ENCODE peak calls at places on chromosomes 5 and 9, in four cellular contexts. G is K562, U is HepG2, K is GM12878. R is an unnamed sample.

GRCh38 chr5:11777096-11777495 is 127.2 kb downstream of the CTNND2 start:
- DNase-seq in U (no peak), K (no peak), G (no peak), R (no peak)

GRCh38 chr9:33025572-33026347 is 687 bp downstream of the DNAJA1 start:
- DNase-seq in U (peak), K (no peak), G (peak), R (peak)

GRCh38 chr9:70616401-70617010 is 202.0 kb upstream of the KLF9 start:
- DNase-seq in K (no peak), U (no peak), G (no peak), R (no peak)

GRCh38 chr5:165101709-165102108 is 1596.3 kb downstream of the MAT2B start:
- DNase-seq in G (no peak), U (no peak), K (no peak), R (no peak)

GRCh38 chr9:24899463-24899862 is 353.8 kb upstream of the IZUMO3 start:
- DNase-seq in K (no peak), U (no peak), G (no peak), R (no peak)

GRCh38 chr5:30197662-30198061 is 995.8 kb upstream of the CDH6 start:
- DNase-seq in G (no peak), U (no peak), K (no peak), R (no peak)

GRCh38 chr5:114648940-114649339 is 287.1 kb downstream of the KCNN2 start:
- DNase-seq in G (no peak), K (no peak), U (no peak), R (no peak)

GRCh38 chr9:119961774-119962408 is 592.7 kb upstream of the BRINP1 start:
- DNase-seq in K (no peak), U (peak), G (peak), R (peak)

GRCh38 chr5:173893192-173893561 is 5.0 kb downstream of the CPEB4 start:
- DNase-seq in U (no peak), K (no peak), G (no peak), R (no peak)

GRCh38 chr9:6640268-6641072 is 5.1 kb downstream of the GLDC start:
- DNase-seq in U (peak), K (no peak), G (no peak), R (no peak)

GRCh38 chr5:122169350-122170103 is 40.2 kb downstream of the ZNF474 start:
- DNase-seq in U (no peak), K (no peak), G (no peak), R (no peak)

GRCh38 chr5:113199122-113199905 is 222.7 kb downstream of the DCP2 start:
- DNase-seq in U (no peak), G (no peak), K (no peak), R (no peak)

GRCh38 chr9:33106827-33107621 is 30.6 kb upstream of the SMU1 start:
- DNase-seq in U (no peak), G (no peak), K (no peak), R (no peak)

GRCh38 chr5:10364186-10364689 is 10.7 kb downstream of the MARCHF6 start:
- DNase-seq in G (no peak), K (no peak), U (peak), R (no peak)

GRCh38 chr9:28179893-28180292 is 606.6 kb upstream of the C9orf72 start:
- DNase-seq in U (no peak), G (no peak), K (no peak), R (no peak)

GRCh38 chr5:146539973-146540372 is 24.0 kb upstream of the GPR151 start:
- DNase-seq in G (no peak), K (no peak), U (no peak), R (no peak)

GRCh38 chr5:6568909-6569308 is 63.9 kb downstream of the NSUN2 start:
- DNase-seq in G (no peak), K (no peak), U (no peak), R (no peak)

GRCh38 chr9:132694144-132694543 is 23.9 kb downstream of the GTF3C4 start:
- DNase-seq in K (no peak), G (peak), U (no peak), R (no peak)

GRCh38 chr5:88833371-88834107 is 49.4 kb downstream of the MEF2C start:
- DNase-seq in K (no peak), U (no peak), G (no peak), R (no peak)

GRCh38 chr9:106203832-106204516 is 509.6 kb downstream of the TMEM38B start:
- DNase-seq in U (no peak), G (no peak), K (no peak), R (no peak)

GRCh38 chr5:66307647-66308257 is 163.7 kb downstream of the SREK1 start:
- DNase-seq in G (peak), U (peak), K (no peak), R (peak)

GRCh38 chr5:124932791-124933600 is 186.6 kb upstream of the ZNF608 start:
- DNase-seq in K (no peak), G (no peak), U (no peak), R (no peak)

GRCh38 chr5:174563899-174564298 is 160.5 kb upstream of the MSX2 start:
- DNase-seq in U (no peak), K (no peak), G (no peak), R (peak)

GRCh38 chr5:172887735-172888134 is 53.7 kb downstream of the ERGIC1 start:
- DNase-seq in K (no peak), G (no peak), U (no peak), R (no peak)

GRCh38 chr9:8309258-8309657 is 509.7 kb upstream of the DMAC1 start:
- DNase-seq in U (no peak), G (no peak), K (no peak), R (no peak)

GRCh38 chr9:121454972-121455371 is 44.7 kb downstream of the GGTA1 start:
- DNase-seq in U (no peak), K (no peak), G (no peak), R (no peak)

GRCh38 chr5:14383923-14384322 is 197.7 kb upstream of the OTULINL start:
- DNase-seq in K (no peak), G (no peak), U (no peak), R (no peak)

GRCh38 chr9:20351715-20352114 is 270.6 kb downstream of the MLLT3 start:
- DNase-seq in U (no peak), G (no peak), K (no peak), R (no peak)

GRCh38 chr9:129981180-129981907 is 61.6 kb downstream of the FNBP1 start:
- DNase-seq in G (no peak), U (peak), K (no peak), R (no peak)

GRCh38 chr5:35651002-35651756 is 33.5 kb downstream of the SPEF2 start:
- DNase-seq in G (no peak), U (peak), K (no peak), R (peak)

GRCh38 chr5:170493028-170493820 is 10.6 kb upstream of the KCNIP1 start:
- DNase-seq in G (no peak), U (no peak), K (no peak), R (no peak)

GRCh38 chr5:41256400-41256799 is 43.1 kb upstream of the C6 start:
- DNase-seq in U (no peak), G (no peak), K (no peak), R (no peak)

GRCh38 chr5:7756453-7756852 is 94.5 kb downstream of the CFAP90 start:
- DNase-seq in U (no peak), G (no peak), K (no peak), R (no peak)

GRCh38 chr5:129379406-129379805 is 80.7 kb upstream of the ADAMTS19 start:
- DNase-seq in U (no peak), G (no peak), K (no peak), R (no peak)
- TF ChIP-seq TARDBP in U (no peak), G (no peak), K (no peak), R (no peak)

GRCh38 chr9:133882849-133883248 is 109.3 kb downstream of the VAV2 start:
- DNase-seq in G (no peak), U (no peak), K (no peak), R (no peak)

GRCh38 chr9:133883356-133883755 is 108.8 kb downstream of the VAV2 start:
- DNase-seq in U (no peak), K (no peak), G (no peak), R (no peak)

GRCh38 chr9:133886563-133887501 is 105.3 kb downstream of the VAV2 start:
- DNase-seq in U (no peak), G (no peak), K (no peak), R (no peak)

GRCh38 chr9:133887540-133888047 is 104.5 kb downstream of the VAV2 start:
- DNase-seq in G (no peak), K (no peak), U (no peak), R (no peak)

DNA sequence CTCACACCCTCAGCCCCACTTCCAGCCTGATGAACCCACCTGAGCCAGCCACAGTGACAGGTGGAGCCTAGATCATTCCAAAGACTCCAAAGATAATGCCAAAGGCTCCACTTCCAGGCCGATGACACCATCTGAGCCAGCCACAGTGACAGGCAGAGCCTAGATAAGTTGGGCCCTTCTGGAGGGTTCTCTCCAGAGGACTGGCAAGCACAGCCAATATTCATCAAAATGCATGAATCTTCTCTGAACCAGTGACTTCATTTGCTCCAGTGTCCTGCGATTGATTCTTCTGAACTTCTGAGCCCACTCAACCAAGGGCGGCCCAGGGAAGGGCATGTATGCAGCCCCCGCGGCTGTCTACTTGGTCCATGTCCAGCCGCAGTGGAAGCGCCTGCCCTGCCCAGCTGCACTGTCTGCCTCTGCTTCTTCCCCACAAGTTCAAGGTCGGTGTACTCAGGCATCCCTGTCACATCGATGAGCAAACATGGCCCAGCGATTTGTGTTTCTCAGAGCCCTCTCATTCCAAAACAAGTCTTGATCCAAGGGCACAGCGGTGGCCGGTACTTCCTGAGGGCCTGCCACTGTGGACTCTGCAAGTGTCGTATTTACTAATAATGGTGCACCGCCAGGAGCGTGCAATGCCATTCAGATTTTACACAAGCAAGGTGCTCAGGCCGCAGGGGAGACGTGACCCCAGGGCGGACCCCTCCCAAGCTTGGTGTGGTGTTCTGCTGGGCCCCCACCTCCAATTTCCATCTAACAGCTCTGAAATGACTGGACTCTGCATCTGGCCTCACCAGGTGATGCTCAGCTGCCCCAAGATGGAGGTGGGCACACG is 107.0 kb downstream of the VAV2 start:
- DNase-seq in K (no peak), U (peak), G (no peak), R (no peak)
- TF ChIP-seq FOXK2 in K (no peak), U (no peak), G (no peak), R (no peak)

GRCh38 chr5:54841481-54841880 is 143.9 kb downstream of the ESM1 start:
- DNase-seq in U (no peak), K (no peak), G (no peak), R (no peak)

GRCh38 chr5:54845567-54845941 is 139.8 kb downstream of the ESM1 start:
- DNase-seq in U (no peak), K (no peak), G (peak), R (no peak)

GRCh38 chr5:54844905-54845566 is 140.4 kb downstream of the ESM1 start:
- DNase-seq in G (peak), K (peak), U (peak), R (no peak)
- TF ChIP-seq TARDBP in G (no peak), K (no peak), U (no peak), R (no peak)

DNA sequence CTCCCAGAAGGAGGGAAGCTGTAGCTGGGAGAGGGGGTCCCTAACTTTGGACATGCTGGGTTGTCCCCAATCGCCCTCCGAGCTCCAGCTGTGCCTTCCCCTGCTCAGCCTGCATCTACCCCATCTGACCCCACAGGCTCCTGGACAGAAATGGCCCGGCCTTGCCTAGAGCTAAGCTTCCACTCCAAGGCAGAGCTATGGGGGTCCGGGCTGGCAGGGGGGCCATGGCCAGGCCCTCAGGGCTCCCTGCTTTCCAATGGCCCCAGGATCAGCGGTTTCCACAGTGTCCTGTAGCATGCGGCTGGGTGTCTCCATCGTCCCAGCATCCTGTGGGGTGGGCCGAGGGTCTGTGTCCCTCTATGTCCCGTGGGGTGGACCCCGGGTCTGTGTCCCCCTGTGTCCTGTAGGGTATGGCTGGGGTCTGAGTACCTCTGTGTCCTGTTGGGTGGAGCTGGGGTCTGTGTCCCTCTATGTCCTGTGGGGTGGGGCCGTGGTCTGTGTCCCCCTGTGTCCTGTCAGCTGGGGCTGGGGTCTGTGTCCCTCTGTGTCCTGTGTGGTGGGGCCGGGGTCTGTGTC is 130.6 kb downstream of the RXRA start:
- DNase-seq in K (no peak), G (no peak), U (no peak), R (no peak)
- TF ChIP-seq FOXK2 in K (no peak), G (no peak), U (no peak), R (no peak)

GRCh38 chr5:591746-592145 is 20.4 kb upstream of the CEP72 start:
- DNase-seq in U (no peak), G (no peak), K (no peak), R (no peak)
- TF ChIP-seq TARDBP in U (no peak), G (no peak), K (no peak), R (no peak)

GRCh38 chr9:107989544-107989943 is 500.0 kb upstream of the KLF4 start:
- DNase-seq in G (no peak), U (no peak), K (no peak), R (no peak)
- TF ChIP-seq FOXK2 in G (no peak), U (no peak), K (no peak), R (no peak)

GRCh38 chr9:136975624-136976023 is 1.7 kb upstream of the PTGDS start:
- DNase-seq in U (peak), G (peak), K (no peak), R (peak)
- TF ChIP-seq TARDBP in U (no peak), G (no peak), K (no peak), R (no peak)

DNA sequence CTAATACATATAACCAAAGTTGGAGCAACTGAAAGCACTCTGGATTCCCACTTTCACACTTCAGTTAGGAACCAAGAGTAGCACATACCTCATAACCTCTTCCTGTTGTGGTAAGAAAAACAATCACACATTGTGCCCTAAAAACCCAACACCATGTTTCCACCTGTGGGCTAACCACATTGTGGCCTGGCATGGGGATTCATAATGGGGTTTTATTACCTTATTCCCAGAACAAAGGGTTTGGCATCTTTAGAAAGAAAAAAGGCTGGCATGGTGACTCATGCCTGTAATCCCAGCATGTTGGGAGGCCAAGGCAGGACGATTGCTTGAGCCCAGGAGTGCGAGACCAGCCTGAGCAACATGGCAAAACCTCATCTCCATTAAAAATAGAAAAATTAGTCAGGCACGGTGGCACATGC is 60.6 kb downstream of the HSD17B3 start:
- DNase-seq in K (peak), G (no peak), U (no peak), R (no peak)
- TF ChIP-seq FOXK2 in K (no peak), G (no peak), U (no peak), R (no peak)

R was measured in HEK293T.